ENCODE peak calls at places on chromosomes 7 and 10, in four cellular contexts. B is HL-60, F is foreskin fibroblast, T is coronary artery. O is an unnamed sample.

GRCh38 chr7:124462249-124462648 is 303.3 kb downstream of the GPR37 start:
- DNase-seq in F (peak), B (no peak), T (no peak), O (peak)

GRCh38 chr10:70932415-70933196 is 44.2 kb upstream of the PCBD1 start:
- DNase-seq in T (no peak), F (peak), B (no peak), O (no peak)

GRCh38 chr10:86632009-86632800 is 22.1 kb upstream of the OPN4 start:
- DNase-seq in F (peak), B (no peak), T (no peak), O (no peak)

GRCh38 chr10:102654566-102654965 is 10.3 kb downstream of the TRIM8 start:
- DNase-seq in T (no peak), F (no peak), B (no peak), O (no peak)

GRCh38 chr7:101770466-101770865 is 47.0 kb upstream of the CUX1 start:
- DNase-seq in T (no peak), B (no peak), F (no peak), O (no peak)

GRCh38 chr7:20449146-20449648 is 118.5 kb downstream of the ITGB8 start:
- DNase-seq in F (no peak), T (no peak), B (no peak), O (no peak)

GRCh38 chr7:128407751-128408708 is 1.8 kb downstream of the IMPDH1 start:
- DNase-seq in F (no peak), T (no peak), B (no peak), O (no peak)

GRCh38 chr10:29454250-29454649 is 165.4 kb downstream of the LYZL1 start:
- DNase-seq in F (no peak), T (no peak), B (no peak), O (no peak)

GRCh38 chr7:117828831-117829230 is 44.4 kb downstream of the CTTNBP2 start:
- DNase-seq in F (peak), B (no peak), T (no peak), O (no peak)

GRCh38 chr10:116263870-116264269 is 9.1 kb downstream of the GFRA1 start:
- DNase-seq in F (peak), T (no peak), B (no peak), O (no peak)

GRCh38 chr10:133039823-133040704 is 47.7 kb upstream of the ADGRA1 start:
- DNase-seq in F (no peak), B (no peak), T (no peak), O (no peak)

GRCh38 chr10:132294196-132294520 is 13.6 kb downstream of the STK32C start:
- DNase-seq in B (no peak), F (no peak), T (no peak), O (no peak)

GRCh38 chr10:34360984-34361383 is 454.1 kb downstream of the PARD3 start:
- DNase-seq in T (no peak), B (peak), F (no peak), O (no peak)

GRCh38 chr7:105585850-105586500 is 4.7 kb upstream of the EFCAB10 start:
- DNase-seq in F (no peak), T (no peak), B (no peak), O (no peak)

GRCh38 chr10:96261930-96262329 is 9.4 kb downstream of the BLNK start:
- DNase-seq in F (no peak), T (no peak), B (no peak), O (no peak)

GRCh38 chr7:2010101-2010500 is 222.6 kb downstream of the MAD1L1 start:
- DNase-seq in F (no peak), B (no peak), T (peak), O (no peak)

GRCh38 chr7:12696001-12696400 is 8.6 kb downstream of the ARL4A start:
- DNase-seq in F (no peak), T (no peak), B (no peak), O (peak)

GRCh38 chr7:3272691-3273141 is 28.3 kb upstream of the SDK1 start:
- DNase-seq in F (peak), B (no peak), T (no peak), O (peak)

GRCh38 chr10:18666810-18667209 is 7.6 kb downstream of the ARL5B start:
- DNase-seq in F (peak), B (no peak), T (no peak), O (peak)

GRCh38 chr7:113710310-113711106 is 208.3 kb downstream of the PPP1R3A start:
- DNase-seq in T (no peak), B (peak), F (peak), O (peak)

GRCh38 chr7:79337722-79338121 is 115.7 kb downstream of the MAGI2 start:
- DNase-seq in B (no peak), T (no peak), F (no peak), O (no peak)

GRCh38 chr7:157279973-157280841 is 56.6 kb upstream of the DNAJB6 start:
- DNase-seq in B (no peak), F (no peak), T (no peak), O (no peak)

GRCh38 chr7:135270577-135271254 is 37.1 kb downstream of the STRA8 start:
- DNase-seq in F (no peak), T (no peak), B (no peak), O (no peak)

GRCh38 chr10:84541289-84541637 is 212.9 kb downstream of the CCSER2 start:
- DNase-seq in B (no peak), F (no peak), T (no peak), O (no peak)
- TF ChIP-seq CTCF in B (no peak), F (no peak), T (no peak), O (peak)

DNA sequence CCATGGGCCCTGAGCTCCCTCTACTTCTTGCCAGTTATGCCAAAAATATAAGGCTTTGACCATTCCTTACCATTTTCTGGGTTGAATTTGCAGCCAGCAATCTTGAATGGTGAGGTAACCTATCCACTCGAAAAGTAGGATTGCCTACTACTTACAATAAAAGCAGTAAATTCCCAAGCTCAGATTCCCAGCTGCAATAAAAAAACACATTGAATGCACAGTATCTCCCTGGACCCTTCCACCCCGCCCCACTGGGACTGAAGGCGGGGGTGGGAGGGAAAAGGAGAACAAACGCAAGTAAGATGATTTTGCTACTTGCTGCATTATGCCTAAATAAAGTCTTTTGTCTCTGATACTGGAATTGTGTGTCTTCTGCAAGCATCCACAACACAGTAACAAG is 301.9 kb downstream of the HGF start:
- DNase-seq in T (no peak), F (no peak), B (no peak), O (no peak)
- H3K4me3 ChIP-seq in T (no peak), F (no peak), B (no peak), O (no peak)

DNA sequence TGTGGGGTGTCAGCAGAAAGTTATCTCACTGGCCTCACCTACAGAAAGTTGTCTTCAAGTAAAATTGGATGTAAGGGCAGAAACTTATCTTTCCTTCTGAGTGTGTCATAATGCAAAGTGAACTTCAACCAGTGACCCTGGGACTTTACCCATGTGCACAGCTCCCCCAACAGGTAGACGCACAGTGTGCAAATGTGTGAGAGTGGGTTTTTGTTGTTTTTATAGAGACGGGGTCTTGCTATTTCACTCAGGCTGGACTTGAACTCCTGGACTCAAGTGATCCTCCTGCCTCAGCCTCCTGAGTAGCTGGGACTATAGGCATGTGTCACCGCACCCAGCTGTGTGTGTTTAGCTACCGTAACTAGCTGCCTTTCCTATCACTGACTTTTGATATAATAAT is 6.4 kb upstream of the KAZALD1 start:
- DNase-seq in F (no peak), B (no peak), T (no peak), O (no peak)
- TF ChIP-seq CTCF in F (no peak), B (no peak), T (no peak), O (no peak)

GRCh38 chr10:62047240-62047897 is 145.9 kb downstream of the ARID5B start:
- DNase-seq in F (no peak), B (no peak), T (no peak), O (no peak)
- H3K4me3 ChIP-seq in F (no peak), B (no peak), T (peak), O (no peak)

GRCh38 chr7:27908534-27909165 is 168.7 kb downstream of the TAX1BP1 start:
- DNase-seq in T (no peak), F (no peak), B (no peak), O (no peak)

GRCh38 chr7:27910341-27910740 is 170.4 kb downstream of the TAX1BP1 start:
- DNase-seq in T (no peak), F (peak), B (no peak), O (peak)

GRCh38 chr7:27906385-27907091 is 166.6 kb downstream of the TAX1BP1 start:
- DNase-seq in B (no peak), T (no peak), F (no peak), O (no peak)

GRCh38 chr7:27901028-27901760 is 161.2 kb downstream of the TAX1BP1 start:
- DNase-seq in T (no peak), B (no peak), F (peak), O (peak)

GRCh38 chr7:27905951-27906350 is 166.0 kb downstream of the TAX1BP1 start:
- DNase-seq in B (no peak), T (no peak), F (peak), O (no peak)
- TF ChIP-seq CTCF in B (no peak), T (no peak), F (no peak), O (no peak)

GRCh38 chr7:111091623-111092370 is 870 bp downstream of the LRRN3 start:
- DNase-seq in F (no peak), B (no peak), T (no peak), O (no peak)

GRCh38 chr7:111094387-111094786 is 3.5 kb downstream of the LRRN3 start:
- DNase-seq in F (no peak), T (no peak), B (no peak), O (no peak)

GRCh38 chr7:111089822-111090426 is 1.0 kb upstream of the LRRN3 start:
- DNase-seq in B (peak), T (no peak), F (peak), O (peak)

GRCh38 chr7:111090834-111091233 is at the start of gene LRRN3:
- DNase-seq in B (no peak), F (peak), T (peak), O (no peak)

DNA sequence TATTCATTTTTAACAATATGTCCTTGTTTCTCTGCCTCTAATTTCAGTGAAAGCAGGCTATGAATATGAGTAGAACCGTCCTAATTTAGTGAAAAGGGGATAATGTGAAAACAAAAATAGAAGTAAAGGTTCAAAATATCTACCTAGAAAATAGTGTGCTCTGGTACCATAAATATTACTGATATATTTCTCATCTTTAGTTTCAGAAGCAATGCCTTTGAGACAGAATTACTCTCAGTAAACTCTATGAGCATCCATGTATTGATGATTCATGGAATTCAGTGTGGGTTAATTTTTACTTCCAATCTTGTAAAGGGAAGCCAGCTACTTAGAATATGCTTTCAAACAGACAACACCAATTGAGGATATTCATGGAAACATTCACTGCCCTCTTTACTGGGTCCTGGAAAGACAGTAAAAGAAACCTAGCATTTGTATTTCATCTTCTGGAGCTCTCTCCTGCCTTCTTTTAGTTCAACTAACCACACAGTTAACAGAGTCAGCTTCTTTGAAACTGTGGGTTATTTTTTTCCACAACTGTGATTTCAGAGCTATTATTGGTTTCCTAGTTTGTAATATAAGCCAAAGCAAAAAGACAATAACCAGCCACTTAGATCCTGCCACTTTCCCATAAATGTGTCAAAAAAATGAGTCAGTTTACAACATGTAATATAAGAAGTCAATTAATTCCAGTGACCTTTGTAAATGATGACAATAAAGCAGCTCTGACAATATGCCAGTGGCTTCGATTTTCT is 1.7 kb downstream of the LRRN3 start:
- DNase-seq in T (no peak), F (no peak), B (no peak), O (no peak)
- H3K4me3 ChIP-seq in T (peak), F (peak), B (no peak), O (no peak)

GRCh38 chr10:90856261-90856660 is 1.6 kb downstream of the HTR7 start:
- DNase-seq in F (peak), B (no peak), T (no peak), O (no peak)

GRCh38 chr10:90858489-90858968 is 690 bp upstream of the HTR7 start:
- DNase-seq in B (peak), T (no peak), F (no peak), O (no peak)

GRCh38 chr10:90856964-90857634 is 740 bp downstream of the HTR7 start:
- DNase-seq in F (peak), T (no peak), B (no peak), O (peak)

GRCh38 chr10:90859321-90859751 is 1.5 kb upstream of the HTR7 start:
- DNase-seq in F (peak), T (no peak), B (peak), O (peak)

DNA sequence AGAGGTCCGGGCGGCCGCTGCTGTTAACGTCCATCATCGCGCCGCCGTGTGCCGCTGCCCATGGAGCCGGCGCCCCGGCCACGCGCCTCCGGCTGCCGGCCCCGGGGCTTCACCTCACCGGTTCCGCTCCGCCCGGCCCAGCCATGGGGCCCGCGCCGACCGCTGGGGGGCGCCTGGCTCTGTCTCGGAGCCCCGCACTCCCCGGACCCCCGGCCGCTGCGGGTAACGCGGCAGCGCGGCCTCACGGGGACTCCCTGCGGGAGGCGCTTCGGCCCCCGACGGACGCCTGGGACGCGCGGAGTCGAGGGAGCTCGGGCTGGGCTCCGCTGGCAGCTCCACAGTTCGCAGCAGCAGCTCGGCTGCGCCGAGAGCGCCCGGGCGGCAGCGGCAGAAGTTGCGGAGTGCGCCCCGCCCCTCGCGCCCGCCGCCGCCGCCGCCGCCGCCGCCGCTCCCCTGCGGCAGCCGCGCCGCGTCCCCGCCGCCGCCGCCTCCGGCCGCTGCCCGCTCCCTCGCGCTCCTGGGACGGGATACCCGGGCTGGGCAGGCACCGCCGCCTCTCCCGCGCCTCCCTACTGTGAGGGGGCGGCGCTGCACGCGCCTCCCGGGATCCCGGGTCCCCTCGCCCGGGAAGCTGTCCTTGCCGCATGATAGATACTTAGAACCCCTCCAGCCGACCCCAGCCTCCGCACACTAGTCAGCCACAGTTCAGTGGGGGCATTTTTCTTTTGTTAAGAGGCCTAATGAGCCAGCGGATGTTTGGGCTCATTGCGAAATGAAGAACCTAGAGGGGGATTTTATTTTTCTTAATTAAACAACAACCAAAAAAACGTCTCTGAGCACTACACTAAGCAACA is at the start of gene HTR7:
- DNase-seq in T (no peak), F (peak), B (no peak), O (peak)
- TF ChIP-seq CTCF in T (no peak), F (peak), B (no peak), O (peak)

DNA sequence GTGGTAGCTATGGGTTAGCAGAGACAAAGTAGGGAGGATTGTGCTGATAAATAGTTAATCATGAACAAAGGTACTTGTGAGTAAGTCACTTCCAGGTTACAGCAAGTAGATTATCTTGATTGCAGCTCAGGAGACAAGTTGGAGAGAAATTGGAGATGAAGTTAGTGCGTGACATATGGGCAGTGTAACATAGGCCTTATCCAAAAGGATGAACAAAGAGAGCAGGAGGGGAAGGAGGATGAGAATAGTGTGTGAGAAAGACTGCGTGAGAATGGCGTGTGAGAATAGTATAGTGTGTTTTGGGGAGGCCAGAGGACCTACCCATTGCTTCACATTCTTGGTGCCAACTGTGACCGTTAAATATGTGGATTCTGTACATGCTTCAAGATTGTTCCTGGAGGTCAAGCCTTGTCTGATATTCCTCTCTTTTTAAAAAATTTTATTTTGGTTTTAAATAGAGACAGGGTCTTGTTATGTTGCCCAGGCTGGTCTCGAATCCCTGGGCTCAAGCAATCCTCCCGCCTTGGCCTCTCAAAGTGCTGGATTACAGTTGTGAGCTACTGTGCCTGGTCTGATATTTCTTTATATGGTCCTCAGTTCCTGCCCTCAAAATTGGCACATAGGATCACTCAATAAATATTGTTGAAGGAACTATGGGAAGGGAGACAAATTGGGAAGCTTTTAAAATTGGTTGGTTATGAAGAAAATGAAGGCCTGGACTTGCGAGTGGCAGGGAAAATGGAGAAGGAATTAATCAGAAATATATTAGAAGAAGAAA is 3.2 kb downstream of the VCL start:
- DNase-seq in T (no peak), B (no peak), F (no peak), O (peak)
- H3K4me3 ChIP-seq in T (peak), B (no peak), F (peak), O (no peak)

O was measured in epithelial cell of esophagus.